ENCODE peak calls at places on chromosome 17, in five cellular contexts. P is aorta, A is Peyer's patch, M is right lobe of liver, Q is adipocyte. R is an unnamed sample.
A peak's percentile ranks its signal among the peaks of the same experiment; 100 is the strongest.

GRCh38 chr17:71428897-71429296 is 691.9 kb upstream of the SOX9 start:
- DNase-seq in Q (no peak), A (no peak), P (no peak), M (no peak), R (no peak)

GRCh38 chr17:49359990-49360795 is 1.9 kb downstream of the ZNF652 start:
- DNase-seq in M (peak; percentile 44), A (peak; percentile 49), P (no peak), Q (peak; percentile 46), R (no peak)

GRCh38 chr17:66240013-66240412 is 10.8 kb upstream of the APOH start:
- DNase-seq in Q (no peak), P (no peak), M (no peak), A (no peak), R (no peak)

GRCh38 chr17:62767997-62768396 is 40.1 kb downstream of the MARCHF10 start:
- DNase-seq in Q (no peak), P (no peak), M (no peak), A (no peak), R (no peak)

GRCh38 chr17:56596741-56597494 is 3.4 kb downstream of the NOG start:
- DNase-seq in Q (peak; percentile 41), M (no peak), P (no peak), A (no peak), R (no peak)

GRCh38 chr17:10614536-10615155 is 42.5 kb downstream of the MYH3 start:
- DNase-seq in Q (peak; percentile 82), M (no peak), P (no peak), A (peak; percentile 63), R (peak; percentile 34)

GRCh38 chr17:72393553-72393952 is 272.7 kb downstream of the SOX9 start:
- DNase-seq in A (no peak), M (no peak), P (no peak), Q (peak; percentile 29), R (no peak)

GRCh38 chr17:69213059-69213813 is 15.4 kb downstream of the ABCA10 start:
- DNase-seq in A (no peak), P (no peak), Q (no peak), M (no peak), R (no peak)

GRCh38 chr17:55420067-55420775 is 1.4 kb downstream of the MMD start:
- DNase-seq in M (no peak), P (no peak), Q (no peak), A (peak; percentile 69), R (no peak)

GRCh38 chr17:68197997-68198930 is 49.6 kb upstream of the AMZ2 start:
- DNase-seq in M (no peak), Q (no peak), A (peak; percentile 48), P (peak; percentile 69), R (no peak)

GRCh38 chr17:76213491-76213890 is 26.8 kb downstream of the RNF157 start:
- DNase-seq in M (no peak), Q (no peak), A (no peak), P (no peak), R (no peak)

GRCh38 chr17:29929544-29930398 is at the start of gene SSH2:
- DNase-seq in M (peak; percentile 91), A (peak; percentile 95), Q (peak; percentile 95), P (peak; percentile 96), R (peak; percentile 90)

GRCh38 chr17:4175921-4176802 is 33.2 kb downstream of the CYB5D2 start:
- DNase-seq in Q (peak; percentile 77), M (no peak), A (no peak), P (peak; percentile 61), R (no peak)

GRCh38 chr17:72511874-72512273 is 391.1 kb downstream of the SOX9 start:
- DNase-seq in P (no peak), M (no peak), A (peak; percentile 65), Q (no peak), R (no peak)

GRCh38 chr17:62064791-62065563 is at the start of gene MED13:
- DNase-seq in A (peak; percentile 78), P (peak; percentile 89), M (peak; percentile 78), Q (peak; percentile 85), R (peak; percentile 77)

GRCh38 chr17:13171790-13172189 is 154.0 kb upstream of the ELAC2 start:
- DNase-seq in P (no peak), M (no peak), A (no peak), Q (no peak), R (no peak)
- H3K9me3 ChIP-seq in P (peaks cover 4% of the 10 kb centered on the region), M (no peaks in the 10 kb centered on the region), A (no peaks in the 10 kb centered on the region), Q (peaks cover 44% of the 10 kb centered on the region), R (no peaks in the 10 kb centered on the region)

GRCh38 chr17:43106552-43106951 is 18.6 kb downstream of the BRCA1 start:
- DNase-seq in A (no peak), P (no peak), Q (no peak), M (no peak), R (no peak)
- H3K36me3 ChIP-seq in A (no peaks in the 10 kb centered on the region), P (no peaks in the 10 kb centered on the region), Q (no peaks in the 10 kb centered on the region), M (no peaks in the 10 kb centered on the region), R (peaks cover 14% of the 10 kb centered on the region)

GRCh38 chr17:16622540-16623277 is 30.9 kb downstream of the ZNF624 start:
- DNase-seq in Q (no peak), P (no peak), A (no peak), M (no peak), R (no peak)

GRCh38 chr17:16623282-16623681 is 30.4 kb downstream of the ZNF624 start:
- DNase-seq in P (no peak), M (no peak), Q (no peak), A (no peak), R (no peak)

DNA sequence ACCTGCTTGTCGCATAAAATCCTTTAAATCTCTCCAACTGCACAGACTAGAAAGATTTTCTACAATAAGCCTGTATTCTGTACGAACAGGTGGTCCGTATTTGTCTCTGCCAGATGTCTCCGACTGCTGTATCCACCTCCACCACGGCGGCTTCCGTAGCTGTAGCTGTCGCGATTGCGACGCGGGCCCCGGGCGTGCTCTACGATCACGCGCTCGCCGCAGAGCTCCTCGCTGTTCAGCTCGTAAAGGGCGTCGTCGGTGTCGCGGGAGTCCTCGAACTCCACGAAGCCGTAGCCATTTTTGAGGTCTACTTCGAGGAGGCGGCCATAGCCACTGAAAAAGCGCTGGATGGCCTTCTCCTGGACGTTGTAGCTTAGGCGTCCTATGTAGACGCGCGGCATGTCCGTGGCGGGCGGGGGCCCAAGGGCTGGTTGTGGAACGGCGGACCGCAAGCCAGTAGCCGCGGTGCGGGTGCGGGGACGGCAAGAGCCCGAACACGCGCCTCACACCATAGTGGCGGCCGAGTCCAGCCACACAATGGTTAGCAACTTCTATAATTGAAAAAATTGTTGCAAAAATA is 36.1 kb downstream of the ZNF624 start:
- DNase-seq in Q (no peak), P (no peak), M (no peak), A (no peak), R (no peak)
- H3K9me3 ChIP-seq in Q (peaks cover 88% of the 10 kb centered on the region), P (peaks cover 11% of the 10 kb centered on the region), M (peaks cover 11% of the 10 kb centered on the region), A (no peaks in the 10 kb centered on the region), R (no peaks in the 10 kb centered on the region)

DNA sequence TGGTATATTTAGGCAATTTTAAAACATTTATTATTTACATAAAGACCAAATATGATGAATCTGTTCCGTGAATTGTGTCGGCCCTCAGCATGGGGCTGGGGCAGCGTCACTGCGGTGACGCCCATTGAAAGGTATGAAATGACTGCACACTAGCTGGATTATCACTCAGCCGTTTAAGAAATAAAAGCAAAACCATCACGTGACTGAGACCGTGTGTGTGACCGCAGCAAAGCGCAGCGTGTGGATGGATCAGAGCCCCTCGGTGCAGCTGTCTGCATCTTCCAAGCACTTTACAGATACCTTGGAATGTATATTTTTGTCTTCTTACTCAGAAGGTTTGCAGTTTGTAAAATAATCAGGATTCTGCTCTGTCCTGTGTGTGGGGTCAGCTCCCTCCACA is 45.3 kb downstream of the WDR45B start:
- DNase-seq in Q (no peak), M (no peak), P (no peak), A (no peak), R (no peak)
- H3K36me3 ChIP-seq in Q (peaks cover 59% of the 10 kb centered on the region), M (peaks cover 4% of the 10 kb centered on the region), P (no peaks in the 10 kb centered on the region), A (no peaks in the 10 kb centered on the region), R (peaks cover 77% of the 10 kb centered on the region)

GRCh38 chr17:28862497-28862896 is 7.7 kb downstream of the ERAL1 start:
- DNase-seq in P (no peak), A (no peak), M (no peak), Q (no peak), R (no peak)

GRCh38 chr17:28865946-28866752 is 11.3 kb downstream of the ERAL1 start:
- DNase-seq in M (no peak), A (no peak), Q (no peak), P (no peak), R (no peak)

GRCh38 chr17:28871056-28871579 is 16.3 kb downstream of the ERAL1 start:
- DNase-seq in P (no peak), Q (no peak), M (no peak), A (peak; percentile 79), R (no peak)

GRCh38 chr17:28864991-28865849 is 10.4 kb downstream of the ERAL1 start:
- DNase-seq in Q (no peak), A (peak; percentile 90), M (no peak), P (no peak), R (no peak)

GRCh38 chr17:28867276-28867675 is 12.5 kb downstream of the ERAL1 start:
- DNase-seq in M (no peak), A (no peak), Q (no peak), P (no peak), R (no peak)
- H3K9me3 ChIP-seq in M (no peaks in the 10 kb centered on the region), A (no peaks in the 10 kb centered on the region), Q (no peaks in the 10 kb centered on the region), P (no peaks in the 10 kb centered on the region), R (no peaks in the 10 kb centered on the region)

DNA sequence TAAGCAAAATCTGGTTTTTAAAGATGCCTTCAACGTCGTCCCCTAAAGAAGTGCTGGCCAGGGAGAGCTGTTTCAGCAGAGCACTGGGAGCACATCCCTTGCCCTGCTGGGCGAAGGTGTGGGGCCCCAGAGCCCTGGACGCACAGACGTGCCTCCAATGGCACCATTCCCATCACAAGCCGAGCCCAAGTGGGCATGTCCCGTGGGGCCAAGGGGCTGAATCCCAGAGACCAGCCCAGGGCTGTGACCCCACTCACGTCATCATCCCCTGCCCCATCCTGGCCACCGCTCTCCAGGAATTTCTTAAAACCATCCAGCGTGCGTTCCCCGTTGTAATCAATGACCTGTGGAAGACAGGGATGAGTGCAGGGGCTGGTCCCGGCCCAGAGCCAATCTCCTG is 10.0 kb upstream of the PPP1R27 start:
- DNase-seq in P (no peak), M (no peak), A (no peak), Q (no peak), R (no peak)
- H3K36me3 ChIP-seq in P (no peaks in the 10 kb centered on the region), M (peaks cover 9% of the 10 kb centered on the region), A (no peaks in the 10 kb centered on the region), Q (peaks cover 71% of the 10 kb centered on the region), R (peaks cover 64% of the 10 kb centered on the region)

GRCh38 chr17:77698903-77699615 is 259.4 kb upstream of the TNRC6C start:
- DNase-seq in A (peak; percentile 27), P (peak; percentile 56), M (peak; percentile 28), Q (no peak), R (no peak)

GRCh38 chr17:77704048-77704815 is 254.3 kb upstream of the TNRC6C start:
- DNase-seq in M (peak; percentile 11), A (no peak), Q (no peak), P (peak; percentile 35), R (no peak)

GRCh38 chr17:77700165-77700881 is 258.2 kb upstream of the TNRC6C start:
- DNase-seq in A (peak; percentile 38), P (peak; percentile 44), M (peak; percentile 12), Q (no peak), R (no peak)

GRCh38 chr17:77697480-77698400 is 260.8 kb upstream of the TNRC6C start:
- DNase-seq in M (peak; percentile 30), A (peak; percentile 33), P (peak; percentile 68), Q (no peak), R (no peak)

DNA sequence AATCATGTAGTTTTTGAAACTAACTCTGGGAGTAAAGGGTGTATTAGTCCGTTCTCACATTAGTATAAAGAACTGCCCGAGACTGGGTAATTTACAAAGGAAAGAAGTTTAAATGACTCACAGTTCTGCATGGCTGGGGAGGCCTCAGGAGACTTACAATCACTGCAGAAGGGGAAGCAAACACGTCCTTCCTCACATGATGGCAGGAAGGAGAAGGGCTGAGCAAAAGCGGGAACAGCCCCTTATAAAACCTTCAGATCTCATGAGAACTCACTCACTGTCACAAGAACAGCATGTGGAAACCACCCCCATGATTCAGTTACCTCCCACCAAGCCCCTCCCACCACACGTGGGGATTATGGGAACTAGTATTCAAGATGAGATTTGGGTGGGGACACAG is 256.5 kb upstream of the TNRC6C start:
- DNase-seq in A (peak; percentile 3), M (no peak), P (peak; percentile 8), Q (no peak), R (no peak)
- H3K9me3 ChIP-seq in A (no peaks in the 10 kb centered on the region), M (no peaks in the 10 kb centered on the region), P (peaks cover 8% of the 10 kb centered on the region), Q (peaks cover 51% of the 10 kb centered on the region), R (peaks cover 2% of the 10 kb centered on the region)

R was measured in BE2C.